ENCODE peak calls at places on chromosomes 3 and 15, in four cellular contexts. One of them, this sample, is unnamed.
A peak's percentile ranks its signal among the peaks of the same experiment; 100 is the strongest.

GRCh38 chr3:101950985-101951733 is 101.8 kb downstream of the NFKBIZ start:
- DNase-seq in GM12878: no peak
- DNase-seq in K562: no peak
- DNase-seq in HL-60: no peak
- DNase-seq in this sample: no peak

GRCh38 chr15:71384501-71384900 is 269.2 kb downstream of the THSD4 start:
- DNase-seq in GM12878: no peak
- DNase-seq in K562: no peak
- DNase-seq in HL-60: no peak
- DNase-seq in this sample: no peak

GRCh38 chr3:24379936-24380335 is 114.7 kb downstream of the THRB start:
- DNase-seq in HL-60: no peak
- DNase-seq in GM12878: no peak
- DNase-seq in K562: no peak
- DNase-seq in this sample: no peak

GRCh38 chr3:10085738-10086137 is 22.3 kb downstream of the FANCD2OS start:
- DNase-seq in K562: no peak
- DNase-seq in GM12878: no peak
- DNase-seq in HL-60: no peak
- DNase-seq in this sample: no peak

GRCh38 chr3:4751057-4752051 is 227.9 kb upstream of the BHLHE40 start:
- DNase-seq in GM12878: no peak
- DNase-seq in K562: no peak
- DNase-seq in HL-60: peak; percentile 83
- DNase-seq in this sample: no peak

GRCh38 chr15:25905140-25905539 is 42.0 kb upstream of the ATP10A start:
- DNase-seq in GM12878: no peak
- DNase-seq in HL-60: no peak
- DNase-seq in K562: no peak
- DNase-seq in this sample: no peak

GRCh38 chr3:174495928-174496327 is 363.2 kb upstream of the NAALADL2 start:
- DNase-seq in GM12878: no peak
- DNase-seq in HL-60: no peak
- DNase-seq in K562: no peak
- DNase-seq in this sample: no peak

GRCh38 chr15:41982133-41982930 is 10.0 kb upstream of the EHD4 start:
- DNase-seq in HL-60: no peak
- DNase-seq in K562: no peak
- DNase-seq in GM12878: no peak
- DNase-seq in this sample: no peak

GRCh38 chr15:78006567-78007205 is 70.8 kb downstream of the TBC1D2B start:
- DNase-seq in GM12878: no peak
- DNase-seq in HL-60: no peak
- DNase-seq in K562: no peak
- DNase-seq in this sample: no peak

GRCh38 chr3:132032959-132033358 is 1.9 kb downstream of the CPNE4 start:
- DNase-seq in GM12878: no peak
- DNase-seq in HL-60: no peak
- DNase-seq in K562: no peak
- DNase-seq in this sample: no peak

DNA sequence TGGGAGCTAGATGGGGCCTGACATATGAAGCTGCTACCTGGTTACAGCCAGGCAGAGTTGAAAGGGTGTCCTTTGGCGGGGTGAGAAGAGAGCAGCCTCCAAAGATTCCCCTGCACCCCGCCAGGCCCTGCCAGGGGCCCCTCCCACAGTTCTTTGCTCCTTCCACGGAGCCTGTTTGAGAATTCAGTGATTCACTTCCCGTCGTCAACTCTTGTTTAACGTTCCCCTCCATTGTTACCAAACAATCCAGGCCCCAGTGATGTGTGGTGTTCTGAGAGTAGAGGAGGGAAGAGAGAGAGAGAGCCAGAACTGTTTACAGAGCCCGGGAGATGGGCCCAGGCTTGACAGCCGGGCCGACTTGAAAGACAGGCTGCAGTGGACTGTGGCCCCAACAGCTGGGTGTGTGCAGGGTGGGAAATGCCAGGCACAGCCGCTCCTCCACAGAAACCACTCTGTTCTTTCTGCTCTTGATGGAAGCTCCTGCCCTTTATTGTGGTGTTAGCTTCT is 81.5 kb downstream of the SMAD3 start:
- DNase-seq in GM12878: no peak
- DNase-seq in HL-60: no peak
- DNase-seq in K562: no peak
- DNase-seq in this sample: no peak
- TF ChIP-seq SPI1 in GM12878: no peak
- TF ChIP-seq SPI1 in HL-60: no peak
- TF ChIP-seq SPI1 in K562: no peak
- TF ChIP-seq SPI1 in this sample: no peak

DNA sequence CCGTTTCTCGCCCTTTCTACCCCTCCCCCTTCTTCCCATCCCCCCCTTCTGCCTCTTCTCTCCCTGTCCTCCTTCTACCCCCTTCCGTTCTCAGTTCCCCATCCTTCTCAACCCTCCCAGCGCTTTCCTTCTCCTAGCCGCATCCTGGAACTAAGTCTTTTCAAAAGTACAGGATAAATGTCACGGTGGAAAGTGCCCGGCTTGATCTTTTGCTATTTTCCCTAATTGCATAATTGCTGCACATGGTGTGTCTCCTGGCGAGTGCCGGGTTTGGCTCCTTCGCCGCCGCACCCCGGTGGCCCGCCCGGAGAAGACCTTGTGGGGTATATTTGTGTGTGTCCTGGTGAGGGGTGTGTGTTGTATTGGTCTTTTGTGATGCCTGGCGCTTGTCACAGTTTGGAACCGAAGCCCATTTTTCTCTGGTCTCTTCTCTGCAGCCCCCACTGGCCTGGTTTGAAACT is 554 bp downstream of the UBE2E2 start:
- DNase-seq in K562: no peak
- DNase-seq in HL-60: peak; percentile 31
- DNase-seq in GM12878: no peak
- DNase-seq in this sample: no peak
- TF ChIP-seq SPI1 in K562: no peak
- TF ChIP-seq SPI1 in HL-60: peak; percentile 6
- TF ChIP-seq SPI1 in GM12878: peak; percentile 64
- TF ChIP-seq SPI1 in this sample: peak; percentile 75

GRCh38 chr3:157282261-157283191 is 122.6 kb upstream of the CCNL1 start:
- DNase-seq in GM12878: no peak
- DNase-seq in K562: no peak
- DNase-seq in HL-60: no peak
- DNase-seq in this sample: no peak
- TF ChIP-seq SPI1 in GM12878: no peak
- TF ChIP-seq SPI1 in K562: no peak
- TF ChIP-seq SPI1 in HL-60: no peak
- TF ChIP-seq SPI1 in this sample: no peak

GRCh38 chr3:105532251-105532650 is 165.5 kb downstream of the ALCAM start:
- DNase-seq in HL-60: no peak
- DNase-seq in K562: no peak
- DNase-seq in GM12878: no peak
- DNase-seq in this sample: no peak

GRCh38 chr3:105528956-105529355 is 162.2 kb downstream of the ALCAM start:
- DNase-seq in GM12878: no peak
- DNase-seq in HL-60: no peak
- DNase-seq in K562: no peak
- DNase-seq in this sample: no peak

GRCh38 chr3:105526349-105527111 is 159.8 kb downstream of the ALCAM start:
- DNase-seq in HL-60: no peak
- DNase-seq in K562: no peak
- DNase-seq in GM12878: no peak
- DNase-seq in this sample: no peak

GRCh38 chr3:105527538-105527937 is 160.8 kb downstream of the ALCAM start:
- DNase-seq in K562: no peak
- DNase-seq in HL-60: no peak
- DNase-seq in GM12878: no peak
- DNase-seq in this sample: no peak

DNA sequence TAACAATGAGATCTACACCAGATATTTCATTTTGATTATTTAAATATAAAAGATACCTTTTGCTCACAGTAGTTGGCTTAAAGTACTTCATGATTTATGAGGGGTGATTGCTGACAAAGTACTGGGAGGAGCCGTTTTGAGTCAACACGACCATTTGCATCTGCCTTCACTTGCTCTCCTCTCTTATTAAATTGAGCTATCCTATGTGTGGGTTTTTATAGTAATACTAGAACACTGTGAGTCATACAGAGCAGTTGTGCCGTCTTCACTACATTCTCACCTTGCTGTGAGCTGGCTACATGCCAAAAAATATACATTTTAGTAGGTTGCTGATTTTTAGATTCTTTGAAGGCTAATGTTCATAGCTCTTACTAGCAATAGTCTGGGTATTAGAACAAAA is 161.2 kb downstream of the ALCAM start:
- DNase-seq in K562: no peak
- DNase-seq in GM12878: no peak
- DNase-seq in HL-60: no peak
- DNase-seq in this sample: no peak
- TF ChIP-seq SPI1 in K562: no peak
- TF ChIP-seq SPI1 in GM12878: no peak
- TF ChIP-seq SPI1 in HL-60: no peak
- TF ChIP-seq SPI1 in this sample: no peak

GRCh38 chr3:129352045-129352444 is 73.4 kb downstream of the HMCES start:
- DNase-seq in GM12878: no peak
- DNase-seq in K562: peak; percentile 33
- DNase-seq in HL-60: no peak
- DNase-seq in this sample: no peak
- TF ChIP-seq SPI1 in GM12878: no peak
- TF ChIP-seq SPI1 in K562: no peak
- TF ChIP-seq SPI1 in HL-60: peak; percentile 12
- TF ChIP-seq SPI1 in this sample: no peak

GRCh38 chr3:114218006-114218405 is 19.4 kb downstream of the ZNF80 start:
- DNase-seq in HL-60: no peak
- DNase-seq in K562: no peak
- DNase-seq in GM12878: no peak
- DNase-seq in this sample: no peak
- TF ChIP-seq SPI1 in HL-60: no peak
- TF ChIP-seq SPI1 in K562: no peak
- TF ChIP-seq SPI1 in GM12878: no peak
- TF ChIP-seq SPI1 in this sample: no peak

GRCh38 chr3:192336286-192336685 is 391.1 kb downstream of the FGF12 start:
- DNase-seq in K562: no peak
- DNase-seq in GM12878: no peak
- DNase-seq in HL-60: no peak
- DNase-seq in this sample: no peak

GRCh38 chr3:192326656-192327055 is 400.7 kb downstream of the FGF12 start:
- DNase-seq in HL-60: no peak
- DNase-seq in GM12878: no peak
- DNase-seq in K562: no peak
- DNase-seq in this sample: no peak

GRCh38 chr3:192331749-192332385 is 395.5 kb downstream of the FGF12 start:
- DNase-seq in K562: no peak
- DNase-seq in HL-60: no peak
- DNase-seq in GM12878: no peak
- DNase-seq in this sample: no peak

GRCh38 chr3:192332386-192333291 is 394.7 kb downstream of the FGF12 start:
- DNase-seq in K562: no peak
- DNase-seq in GM12878: no peak
- DNase-seq in HL-60: no peak
- DNase-seq in this sample: no peak
- TF ChIP-seq SPI1 in K562: no peak
- TF ChIP-seq SPI1 in GM12878: no peak
- TF ChIP-seq SPI1 in HL-60: no peak
- TF ChIP-seq SPI1 in this sample: no peak

DNA sequence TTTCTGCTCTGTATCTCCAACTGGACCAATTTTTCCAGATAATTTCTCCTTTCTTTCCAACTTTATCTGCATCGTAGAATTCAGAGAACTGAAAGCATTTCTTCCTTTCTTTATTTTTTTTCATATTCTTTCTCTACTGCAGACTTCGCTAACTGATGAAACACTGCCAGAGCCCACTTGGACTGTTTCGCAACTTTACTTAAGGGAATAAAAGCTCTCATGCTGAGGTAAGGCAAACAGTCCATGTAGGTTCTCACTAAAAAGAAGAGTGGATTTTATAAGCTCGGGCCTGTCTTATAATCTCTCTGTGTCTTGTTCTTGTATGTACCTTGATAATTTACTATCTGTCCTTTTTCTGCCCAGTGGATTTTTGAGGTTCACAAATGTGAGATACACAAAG is 163.5 kb downstream of the CNTN4 start:
- DNase-seq in HL-60: no peak
- DNase-seq in GM12878: no peak
- DNase-seq in K562: no peak
- DNase-seq in this sample: no peak
- TF ChIP-seq SPI1 in HL-60: no peak
- TF ChIP-seq SPI1 in GM12878: no peak
- TF ChIP-seq SPI1 in K562: no peak
- TF ChIP-seq SPI1 in this sample: no peak